ENCODE peak calls at places on chromosomes 12 and 14, in seven cellular contexts. B, T, A, F, L, X and E are unnamed samples.
A peak's percentile ranks its signal among the peaks of the same experiment; 100 is the strongest.

GRCh38 chr12:125029756-125030358 is 35.4 kb upstream of the AACS start:
- ATAC-seq in B (no peak), T (no peak), A (no peak), F (no peak), L (no peak), X (no peak), E (no peak)

GRCh38 chr14:95518045-95518751 is 1.7 kb upstream of the SYNE3 start:
- ATAC-seq in B (no peak), T (peak; percentile 2), A (no peak), F (no peak), L (no peak), X (no peak), E (no peak)

GRCh38 chr12:31471823-31472222 is 119.1 kb downstream of the DENND5B start:
- ATAC-seq in B (no peak), T (peak; percentile 42), A (no peak), F (no peak), L (no peak), X (no peak), E (no peak)

GRCh38 chr14:58660407-58660806 is 22.6 kb downstream of the DACT1 start:
- ATAC-seq in B (no peak), T (no peak), A (no peak), F (no peak), L (no peak), X (no peak), E (no peak)

GRCh38 chr12:29088611-29089219 is 60.4 kb upstream of the FAR2 start:
- ATAC-seq in B (no peak), T (no peak), A (peak; percentile 49), F (no peak), L (no peak), X (no peak), E (no peak)

GRCh38 chr14:66979083-66979974 is 209.9 kb upstream of the GARIN2 start:
- ATAC-seq in B (no peak), T (no peak), A (no peak), F (no peak), L (no peak), X (no peak), E (no peak)

GRCh38 chr12:123886931-123887582 is 85.6 kb downstream of the CCDC92 start:
- ATAC-seq in B (peak; percentile 84), T (no peak), A (no peak), F (peak; percentile 34), L (peak; percentile 48), X (no peak), E (no peak)

GRCh38 chr14:104875811-104876210 is 10.7 kb downstream of the CEP170B start:
- ATAC-seq in B (no peak), T (no peak), A (no peak), F (no peak), L (no peak), X (no peak), E (no peak)

GRCh38 chr12:51900323-51900889 is 6.9 kb upstream of the ACVRL1 start:
- ATAC-seq in B (no peak), T (no peak), A (no peak), F (no peak), L (no peak), X (no peak), E (no peak)

GRCh38 chr12:119208626-119209061 is 29.9 kb downstream of the HSPB8 start:
- ATAC-seq in B (peak; percentile 72), T (peak; percentile 69), A (no peak), F (peak; percentile 69), L (peak; percentile 68), X (peak; percentile 83), E (peak; percentile 94)

GRCh38 chr12:59382678-59383425 is 213.0 kb upstream of the SLC16A7 start:
- ATAC-seq in B (no peak), T (peak; percentile 45), A (no peak), F (no peak), L (no peak), X (no peak), E (no peak)

GRCh38 chr12:7144414-7145120 is 14.4 kb downstream of the CLSTN3 start:
- ATAC-seq in B (peak; percentile 36), T (no peak), A (peak; percentile 45), F (peak; percentile 17), L (peak; percentile 65), X (no peak), E (peak; percentile 45)

GRCh38 chr14:68961781-68962584 is 17.1 kb downstream of the ACTN1 start:
- ATAC-seq in B (no peak), T (peak; percentile 65), A (no peak), F (no peak), L (no peak), X (no peak), E (peak; percentile 38)

GRCh38 chr14:89588016-89588415 is 171.0 kb upstream of the FOXN3 start:
- ATAC-seq in B (no peak), T (no peak), A (no peak), F (no peak), L (no peak), X (no peak), E (no peak)
- H3K9me3 ChIP-seq in B (peaks cover 3% of the 10 kb centered on the region), T (no peaks in the 10 kb centered on the region), A (no peaks in the 10 kb centered on the region), F (no peaks in the 10 kb centered on the region), L (no peaks in the 10 kb centered on the region), X (no peaks in the 10 kb centered on the region), E (no peaks in the 10 kb centered on the region)

GRCh38 chr12:57746025-57746424 is 1.2 kb downstream of the TSPAN31 start:
- ATAC-seq in B (no peak), T (no peak), A (no peak), F (no peak), L (no peak), X (no peak), E (no peak)

GRCh38 chr12:57744777-57745484 is at the start of gene TSPAN31:
- ATAC-seq in B (peak; percentile 91), T (peak; percentile 92), A (peak; percentile 89), F (peak; percentile 95), L (peak; percentile 97), X (peak; percentile 96), E (peak; percentile 98)

GRCh38 chr12:57744194-57744776 is 554 bp upstream of the TSPAN31 start:
- ATAC-seq in B (peak; percentile 68), T (peak; percentile 49), A (peak; percentile 60), F (peak; percentile 74), L (peak; percentile 75), X (peak; percentile 84), E (peak; percentile 83)

GRCh38 chr12:57745485-57745881 is 644 bp downstream of the TSPAN31 start:
- ATAC-seq in B (peak; percentile 1), T (peak; percentile 8), A (no peak), F (no peak), L (peak; percentile 11), X (no peak), E (no peak)

GRCh38 chr12:57743769-57744168 is 1.1 kb upstream of the TSPAN31 start:
- ATAC-seq in B (no peak), T (no peak), A (no peak), F (no peak), L (no peak), X (no peak), E (no peak)
- H3K4me3 ChIP-seq in B (no peak overlapping the region), T (peak overlapping the region; percentile 74), A (no peak overlapping the region), F (no peak overlapping the region), L (no peak overlapping the region), X (peak overlapping the region; percentile 75), E (no peak overlapping the region)

GRCh38 chr12:32863128-32863527 is 33.4 kb downstream of the PKP2 start:
- ATAC-seq in B (no peak), T (no peak), A (no peak), F (no peak), L (no peak), X (no peak), E (no peak)
- H3K4me1 ChIP-seq in B (no peaks in the 10 kb centered on the region), T (no peaks in the 10 kb centered on the region), A (no peaks in the 10 kb centered on the region), F (no peaks in the 10 kb centered on the region), L (no peaks in the 10 kb centered on the region), X (no peaks in the 10 kb centered on the region), E (no peaks in the 10 kb centered on the region)

DNA sequence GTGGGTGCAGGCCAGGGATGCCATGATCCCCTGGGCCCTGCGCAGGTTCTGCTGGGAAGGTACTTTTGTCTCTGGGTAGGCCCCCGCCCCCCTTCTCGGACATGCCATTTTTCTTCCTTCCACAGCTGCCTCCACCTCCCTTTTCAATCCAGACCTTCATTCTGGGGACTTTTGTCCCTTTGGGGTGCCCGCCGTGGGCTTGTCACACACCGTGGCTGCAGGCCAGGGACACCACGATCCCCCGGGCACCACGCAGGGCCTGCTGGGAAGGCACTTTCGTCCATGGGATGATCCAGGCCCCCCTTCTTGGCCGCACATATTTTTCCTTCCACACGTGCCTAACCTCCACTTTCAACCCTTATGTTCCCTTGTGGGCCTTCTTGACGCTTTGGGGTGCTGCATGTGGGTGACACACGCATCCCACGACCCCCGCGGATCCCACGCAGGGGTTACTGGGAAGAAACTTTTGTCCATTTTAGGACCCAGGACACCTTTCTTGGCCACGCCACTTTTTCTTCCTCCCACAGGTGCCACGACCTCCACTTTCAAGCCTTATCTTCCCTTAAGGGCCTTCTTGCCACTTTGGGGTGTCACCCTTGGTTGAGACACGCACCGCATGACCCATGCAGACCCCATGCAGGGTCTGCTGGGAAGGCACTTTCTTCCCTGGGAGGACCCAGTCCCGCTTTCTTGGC is 272.5 kb downstream of the ALG10 start:
- ATAC-seq in B (no peak), T (no peak), A (no peak), F (no peak), L (no peak), X (no peak), E (no peak)
- H3K9me3 ChIP-seq in B (peaks cover 97% of the 10 kb centered on the region), T (no peaks in the 10 kb centered on the region), A (no peaks in the 10 kb centered on the region), F (no peaks in the 10 kb centered on the region), L (no peaks in the 10 kb centered on the region), X (peaks cover 8% of the 10 kb centered on the region), E (no peaks in the 10 kb centered on the region)

GRCh38 chr14:65689070-65689469 is 276.5 kb downstream of the FUT8 start:
- ATAC-seq in B (no peak), T (no peak), A (no peak), F (no peak), L (no peak), X (no peak), E (no peak)

GRCh38 chr14:65686761-65687160 is 274.2 kb downstream of the FUT8 start:
- ATAC-seq in B (no peak), T (no peak), A (no peak), F (no peak), L (no peak), X (no peak), E (no peak)
- H3K4me3 ChIP-seq in B (no peak overlapping the region), T (no peak overlapping the region), A (no peak overlapping the region), F (no peak overlapping the region), L (no peak overlapping the region), X (no peak overlapping the region), E (no peak overlapping the region)